ENCODE peak calls at places on chromosomes 2 and 18, in four cellular contexts. T is tibial nerve, W is left ventricle myocardium superior, A is glutamatergic neuron. E is an unnamed sample.

GRCh38 chr2:57881998-57882884 is 164.4 kb upstream of the VRK2 start:
- DNase-seq in T (no peak), W (no peak), A (no peak), E (peak; percentile 11)

GRCh38 chr2:188181439-188181838 is 110.2 kb upstream of the GULP1 start:
- DNase-seq in T (no peak), W (no peak), A (no peak), E (peak; percentile 52)

GRCh38 chr18:9642799-9643445 is 28.6 kb upstream of the PPP4R1 start:
- DNase-seq in T (no peak), W (no peak), A (no peak), E (peak; percentile 58)

GRCh38 chr2:240932001-240932723 is 26.0 kb downstream of the CROCC2 start:
- DNase-seq in T (peak; percentile 8), W (no peak), A (no peak), E (peak; percentile 0)

GRCh38 chr2:2328847-2329246 is 2.2 kb downstream of the MYT1L start:
- DNase-seq in T (no peak), W (no peak), A (no peak), E (peak; percentile 48)

GRCh38 chr2:230713331-230714121 is 884 bp downstream of the CAB39 start:
- DNase-seq in T (no peak), W (peak; percentile 62), A (peak; percentile 63), E (peak; percentile 57)

GRCh38 chr2:181021199-181021789 is 40.9 kb downstream of the UBE2E3 start:
- DNase-seq in T (no peak), W (no peak), A (no peak), E (no peak)

GRCh38 chr2:215797676-215798075 is 215.7 kb downstream of the MREG start:
- DNase-seq in T (no peak), W (no peak), A (no peak), E (no peak)

GRCh38 chr2:227164745-227165350 is 424 bp downstream of the COL4A3 start:
- DNase-seq in T (no peak), W (peak; percentile 53), A (no peak), E (peak; percentile 20)

GRCh38 chr2:18219676-18220075 is 340.8 kb downstream of the RDH14 start:
- DNase-seq in T (no peak), W (no peak), A (no peak), E (no peak)

GRCh38 chr2:128091691-128092050 is 671 bp downstream of the UGGT1 start:
- DNase-seq in T (no peak), W (no peak), A (no peak), E (peak; percentile 6)

GRCh38 chr2:120510751-120511395 is 164.9 kb downstream of the INHBB start:
- DNase-seq in T (no peak), W (no peak), A (no peak), E (no peak)

GRCh38 chr2:80499095-80499494 is 194.5 kb upstream of the LRRTM1 start:
- DNase-seq in T (no peak), W (peak; percentile 26), A (peak; percentile 50), E (no peak)

GRCh38 chr2:200747668-200748618 is 63.8 kb upstream of the BZW1 start:
- DNase-seq in T (no peak), W (no peak), A (no peak), E (peak; percentile 26)

GRCh38 chr2:32775954-32776353 is 148.1 kb downstream of the TTC27 start:
- DNase-seq in T (no peak), W (no peak), A (no peak), E (no peak)

GRCh38 chr18:50630895-50631294 is 71.0 kb downstream of the MAPK4 start:
- DNase-seq in T (no peak), W (no peak), A (no peak), E (no peak)

GRCh38 chr2:237181844-237182243 is 96.2 kb downstream of the COPS8 start:
- DNase-seq in T (no peak), W (no peak), A (no peak), E (peak; percentile 49)

GRCh38 chr2:173782681-173783080 is 182.5 kb downstream of the SP3 start:
- DNase-seq in T (no peak), W (no peak), A (no peak), E (no peak)

GRCh38 chr18:59084286-59084779 is 55.4 kb upstream of the SEC11C start:
- DNase-seq in T (peak; percentile 35), W (peak; percentile 66), A (peak; percentile 83), E (peak; percentile 88)

GRCh38 chr18:59516356-59517155 is 157.5 kb upstream of the LMAN1 start:
- DNase-seq in T (no peak), W (peak; percentile 40), A (no peak), E (peak; percentile 88)

GRCh38 chr2:109421101-109421500 is 192.7 kb downstream of the SEPTIN10 start:
- DNase-seq in T (no peak), W (no peak), A (no peak), E (no peak)

GRCh38 chr18:2572892-2573291 is 1.5 kb downstream of the NDC80 start:
- DNase-seq in T (no peak), W (no peak), A (no peak), E (no peak)

GRCh38 chr18:33914399-33914798 is 310.3 kb downstream of the NOL4 start:
- DNase-seq in T (no peak), W (no peak), A (no peak), E (no peak)

GRCh38 chr2:23690421-23691105 is 236.4 kb downstream of the ATAD2B start:
- DNase-seq in T (no peak), W (peak; percentile 66), A (no peak), E (no peak)

GRCh38 chr2:176188218-176188968 is at the start of gene HOXD1:
- DNase-seq in T (no peak), W (no peak), A (peak; percentile 39), E (peak; percentile 73)

GRCh38 chr2:204027105-204027504 is 90.5 kb downstream of the ICOS start:
- DNase-seq in T (no peak), W (no peak), A (no peak), E (no peak)

GRCh38 chr2:27960237-27960912 is 69.8 kb downstream of the BABAM2 start:
- DNase-seq in T (no peak), W (no peak), A (no peak), E (no peak)

GRCh38 chr18:54606835-54607212 is 15.8 kb downstream of the DYNAP start:
- DNase-seq in T (no peak), W (no peak), A (no peak), E (no peak)

GRCh38 chr2:142834003-142834402 is 43.5 kb upstream of the KYNU start:
- DNase-seq in T (no peak), W (no peak), A (no peak), E (no peak)

GRCh38 chr2:157261199-157261782 is 3.8 kb downstream of the GALNT5 start:
- DNase-seq in T (no peak), W (no peak), A (no peak), E (peak; percentile 6)

GRCh38 chr2:175049671-175050070 is 44.5 kb upstream of the CHN1 start:
- DNase-seq in T (no peak), W (no peak), A (no peak), E (no peak)

GRCh38 chr2:27943138-27943537 is 52.6 kb downstream of the BABAM2 start:
- DNase-seq in T (no peak), W (no peak), A (no peak), E (no peak)